ENCODE peak calls at places on chromosome 13, in ten cellular contexts. One of them, this sample, is unnamed.

GRCh38 chr13:54637377-54637776 is 1608.8 kb downstream of the OLFM4 start:
- DNase-seq in epithelial cell of proximal tubule: peak; percentile 1
- DNase-seq in mucosa of descending colon: no peak
- DNase-seq in foreskin melanocyte: no peak
- DNase-seq in LHCN-M2: no peak
- DNase-seq in HFFc6: no peak
- DNase-seq in GM18507: no peak
- DNase-seq in left kidney: peak; percentile 10
- DNase-seq in T-helper 9 cell: no peak
- DNase-seq in HTR-8/SVneo: no peak
- DNase-seq in this sample: no peak

GRCh38 chr13:47545630-47546029 is 455.4 kb downstream of the SUCLA2 start:
- DNase-seq in epithelial cell of proximal tubule: no peak
- DNase-seq in mucosa of descending colon: no peak
- DNase-seq in foreskin melanocyte: peak; percentile 4
- DNase-seq in LHCN-M2: no peak
- DNase-seq in HFFc6: peak; percentile 1
- DNase-seq in GM18507: no peak
- DNase-seq in left kidney: no peak
- DNase-seq in T-helper 9 cell: no peak
- DNase-seq in HTR-8/SVneo: no peak
- DNase-seq in this sample: no peak

GRCh38 chr13:47067296-47067695 is 170.4 kb upstream of the HTR2A start:
- DNase-seq in epithelial cell of proximal tubule: no peak
- DNase-seq in mucosa of descending colon: no peak
- DNase-seq in foreskin melanocyte: no peak
- DNase-seq in LHCN-M2: peak; percentile 64
- DNase-seq in HFFc6: no peak
- DNase-seq in GM18507: no peak
- DNase-seq in left kidney: no peak
- DNase-seq in T-helper 9 cell: no peak
- DNase-seq in HTR-8/SVneo: no peak
- DNase-seq in this sample: no peak

GRCh38 chr13:97889803-97890202 is 63.7 kb upstream of the IPO5 start:
- DNase-seq in epithelial cell of proximal tubule: no peak
- DNase-seq in mucosa of descending colon: no peak
- DNase-seq in foreskin melanocyte: no peak
- DNase-seq in LHCN-M2: no peak
- DNase-seq in HFFc6: no peak
- DNase-seq in GM18507: no peak
- DNase-seq in left kidney: no peak
- DNase-seq in T-helper 9 cell: no peak
- DNase-seq in HTR-8/SVneo: no peak
- DNase-seq in this sample: no peak

GRCh38 chr13:46964789-46965527 is 68.1 kb upstream of the HTR2A start:
- DNase-seq in epithelial cell of proximal tubule: no peak
- DNase-seq in mucosa of descending colon: no peak
- DNase-seq in foreskin melanocyte: no peak
- DNase-seq in LHCN-M2: peak; percentile 94
- DNase-seq in HFFc6: peak; percentile 41
- DNase-seq in GM18507: no peak
- DNase-seq in left kidney: no peak
- DNase-seq in T-helper 9 cell: no peak
- DNase-seq in HTR-8/SVneo: no peak
- DNase-seq in this sample: no peak

GRCh38 chr13:113967729-113968462 is 6.0 kb downstream of the C13orf46 start:
- DNase-seq in epithelial cell of proximal tubule: no peak
- DNase-seq in mucosa of descending colon: no peak
- DNase-seq in foreskin melanocyte: no peak
- DNase-seq in LHCN-M2: no peak
- DNase-seq in HFFc6: no peak
- DNase-seq in GM18507: no peak
- DNase-seq in left kidney: no peak
- DNase-seq in T-helper 9 cell: no peak
- DNase-seq in HTR-8/SVneo: no peak
- DNase-seq in this sample: no peak

GRCh38 chr13:19561585-19561984 is 253 bp upstream of the TPTE2 start:
- DNase-seq in epithelial cell of proximal tubule: no peak
- DNase-seq in mucosa of descending colon: no peak
- DNase-seq in foreskin melanocyte: no peak
- DNase-seq in LHCN-M2: no peak
- DNase-seq in HFFc6: no peak
- DNase-seq in GM18507: no peak
- DNase-seq in left kidney: no peak
- DNase-seq in T-helper 9 cell: no peak
- DNase-seq in HTR-8/SVneo: no peak
- DNase-seq in this sample: no peak

GRCh38 chr13:44159633-44160279 is 213.9 kb upstream of the SERP2 start:
- DNase-seq in epithelial cell of proximal tubule: no peak
- DNase-seq in mucosa of descending colon: no peak
- DNase-seq in foreskin melanocyte: no peak
- DNase-seq in LHCN-M2: peak; percentile 51
- DNase-seq in HFFc6: no peak
- DNase-seq in GM18507: no peak
- DNase-seq in left kidney: no peak
- DNase-seq in T-helper 9 cell: no peak
- DNase-seq in HTR-8/SVneo: peak; percentile 9
- DNase-seq in this sample: no peak

GRCh38 chr13:64305246-64305645 is 2889.6 kb upstream of the PCDH20 start:
- DNase-seq in epithelial cell of proximal tubule: no peak
- DNase-seq in mucosa of descending colon: no peak
- DNase-seq in foreskin melanocyte: no peak
- DNase-seq in LHCN-M2: peak; percentile 18
- DNase-seq in HFFc6: peak; percentile 13
- DNase-seq in GM18507: no peak
- DNase-seq in left kidney: no peak
- DNase-seq in T-helper 9 cell: no peak
- DNase-seq in HTR-8/SVneo: no peak
- DNase-seq in this sample: no peak

GRCh38 chr13:51532736-51533197 is 51.5 kb upstream of the WDFY2 start:
- DNase-seq in epithelial cell of proximal tubule: no peak
- DNase-seq in mucosa of descending colon: no peak
- DNase-seq in foreskin melanocyte: no peak
- DNase-seq in LHCN-M2: peak; percentile 17
- DNase-seq in HFFc6: no peak
- DNase-seq in GM18507: no peak
- DNase-seq in left kidney: peak; percentile 9
- DNase-seq in T-helper 9 cell: no peak
- DNase-seq in HTR-8/SVneo: no peak
- DNase-seq in this sample: no peak

GRCh38 chr13:60721063-60721462 is 324.0 kb downstream of the TDRD3 start:
- DNase-seq in epithelial cell of proximal tubule: no peak
- DNase-seq in mucosa of descending colon: no peak
- DNase-seq in foreskin melanocyte: no peak
- DNase-seq in LHCN-M2: no peak
- DNase-seq in HFFc6: no peak
- DNase-seq in GM18507: no peak
- DNase-seq in left kidney: no peak
- DNase-seq in T-helper 9 cell: no peak
- DNase-seq in HTR-8/SVneo: no peak
- DNase-seq in this sample: no peak

GRCh38 chr13:48009298-48009697 is 8.2 kb upstream of the SUCLA2 start:
- DNase-seq in epithelial cell of proximal tubule: no peak
- DNase-seq in mucosa of descending colon: peak; percentile 22
- DNase-seq in foreskin melanocyte: peak; percentile 6
- DNase-seq in LHCN-M2: peak; percentile 76
- DNase-seq in HFFc6: peak; percentile 59
- DNase-seq in GM18507: no peak
- DNase-seq in left kidney: no peak
- DNase-seq in T-helper 9 cell: no peak
- DNase-seq in HTR-8/SVneo: peak; percentile 15
- DNase-seq in this sample: no peak

GRCh38 chr13:24124789-24125476 is 35.6 kb upstream of the SPATA13 start:
- DNase-seq in epithelial cell of proximal tubule: no peak
- DNase-seq in mucosa of descending colon: no peak
- DNase-seq in foreskin melanocyte: no peak
- DNase-seq in LHCN-M2: no peak
- DNase-seq in HFFc6: no peak
- DNase-seq in GM18507: peak; percentile 44
- DNase-seq in left kidney: no peak
- DNase-seq in T-helper 9 cell: no peak
- DNase-seq in HTR-8/SVneo: no peak
- DNase-seq in this sample: no peak

GRCh38 chr13:33119886-33120543 is 103.8 kb downstream of the KL start:
- DNase-seq in epithelial cell of proximal tubule: no peak
- DNase-seq in mucosa of descending colon: no peak
- DNase-seq in foreskin melanocyte: no peak
- DNase-seq in LHCN-M2: no peak
- DNase-seq in HFFc6: peak; percentile 81
- DNase-seq in GM18507: no peak
- DNase-seq in left kidney: no peak
- DNase-seq in T-helper 9 cell: no peak
- DNase-seq in HTR-8/SVneo: peak; percentile 35
- DNase-seq in this sample: no peak

GRCh38 chr13:23600100-23600499 is 29.9 kb downstream of the TNFRSF19 start:
- DNase-seq in epithelial cell of proximal tubule: no peak
- DNase-seq in mucosa of descending colon: no peak
- DNase-seq in foreskin melanocyte: no peak
- DNase-seq in LHCN-M2: no peak
- DNase-seq in HFFc6: no peak
- DNase-seq in GM18507: no peak
- DNase-seq in left kidney: no peak
- DNase-seq in T-helper 9 cell: no peak
- DNase-seq in HTR-8/SVneo: no peak
- DNase-seq in this sample: no peak

GRCh38 chr13:30431269-30431950 is 9.1 kb downstream of the UBE2L5 start:
- DNase-seq in epithelial cell of proximal tubule: no peak
- DNase-seq in mucosa of descending colon: no peak
- DNase-seq in foreskin melanocyte: no peak
- DNase-seq in LHCN-M2: peak; percentile 56
- DNase-seq in HFFc6: peak; percentile 21
- DNase-seq in GM18507: no peak
- DNase-seq in left kidney: no peak
- DNase-seq in T-helper 9 cell: no peak
- DNase-seq in HTR-8/SVneo: no peak
- DNase-seq in this sample: no peak

GRCh38 chr13:75255653-75256052 is 226.3 kb downstream of the TBC1D4 start:
- DNase-seq in epithelial cell of proximal tubule: no peak
- DNase-seq in mucosa of descending colon: no peak
- DNase-seq in foreskin melanocyte: no peak
- DNase-seq in LHCN-M2: no peak
- DNase-seq in HFFc6: no peak
- DNase-seq in GM18507: no peak
- DNase-seq in left kidney: no peak
- DNase-seq in T-helper 9 cell: no peak
- DNase-seq in HTR-8/SVneo: no peak
- DNase-seq in this sample: no peak

GRCh38 chr13:104106705-104107393 is 1040.6 kb upstream of the SLC10A2 start:
- DNase-seq in epithelial cell of proximal tubule: peak; percentile 26
- DNase-seq in mucosa of descending colon: no peak
- DNase-seq in foreskin melanocyte: peak; percentile 79
- DNase-seq in LHCN-M2: no peak
- DNase-seq in HFFc6: no peak
- DNase-seq in GM18507: no peak
- DNase-seq in left kidney: no peak
- DNase-seq in T-helper 9 cell: no peak
- DNase-seq in HTR-8/SVneo: no peak
- DNase-seq in this sample: no peak

GRCh38 chr13:50126378-50127016 is 111.3 kb downstream of the KCNRG start:
- DNase-seq in epithelial cell of proximal tubule: peak; percentile 39
- DNase-seq in mucosa of descending colon: peak; percentile 29
- DNase-seq in foreskin melanocyte: no peak
- DNase-seq in LHCN-M2: no peak
- DNase-seq in HFFc6: no peak
- DNase-seq in GM18507: no peak
- DNase-seq in left kidney: peak; percentile 77
- DNase-seq in T-helper 9 cell: peak; percentile 2
- DNase-seq in HTR-8/SVneo: no peak
- DNase-seq in this sample: no peak

GRCh38 chr13:30375436-30375835 is 46.9 kb upstream of the UBE2L5 start:
- DNase-seq in epithelial cell of proximal tubule: no peak
- DNase-seq in mucosa of descending colon: no peak
- DNase-seq in foreskin melanocyte: no peak
- DNase-seq in LHCN-M2: no peak
- DNase-seq in HFFc6: no peak
- DNase-seq in GM18507: no peak
- DNase-seq in left kidney: peak; percentile 12
- DNase-seq in T-helper 9 cell: no peak
- DNase-seq in HTR-8/SVneo: no peak
- DNase-seq in this sample: no peak

GRCh38 chr13:66508153-66508909 is 721.8 kb downstream of the PCDH9 start:
- DNase-seq in epithelial cell of proximal tubule: no peak
- DNase-seq in mucosa of descending colon: no peak
- DNase-seq in foreskin melanocyte: no peak
- DNase-seq in LHCN-M2: peak; percentile 30
- DNase-seq in HFFc6: no peak
- DNase-seq in GM18507: no peak
- DNase-seq in left kidney: no peak
- DNase-seq in T-helper 9 cell: no peak
- DNase-seq in HTR-8/SVneo: no peak
- DNase-seq in this sample: no peak

GRCh38 chr13:42153371-42153770 is 104.9 kb downstream of the DGKH start:
- DNase-seq in epithelial cell of proximal tubule: no peak
- DNase-seq in mucosa of descending colon: no peak
- DNase-seq in foreskin melanocyte: peak; percentile 10
- DNase-seq in LHCN-M2: no peak
- DNase-seq in HFFc6: no peak
- DNase-seq in GM18507: no peak
- DNase-seq in left kidney: no peak
- DNase-seq in T-helper 9 cell: no peak
- DNase-seq in HTR-8/SVneo: no peak
- DNase-seq in this sample: no peak

GRCh38 chr13:89380101-89380500 is 1708.9 kb downstream of the SLITRK5 start:
- DNase-seq in epithelial cell of proximal tubule: peak; percentile 79
- DNase-seq in mucosa of descending colon: peak; percentile 49
- DNase-seq in foreskin melanocyte: no peak
- DNase-seq in LHCN-M2: no peak
- DNase-seq in HFFc6: no peak
- DNase-seq in GM18507: no peak
- DNase-seq in left kidney: peak; percentile 9
- DNase-seq in T-helper 9 cell: no peak
- DNase-seq in HTR-8/SVneo: no peak
- DNase-seq in this sample: no peak

GRCh38 chr13:23790591-23791170 is 98.5 kb downstream of the MIPEP start:
- DNase-seq in epithelial cell of proximal tubule: no peak
- DNase-seq in mucosa of descending colon: no peak
- DNase-seq in foreskin melanocyte: peak; percentile 50
- DNase-seq in LHCN-M2: peak; percentile 98
- DNase-seq in HFFc6: peak; percentile 80
- DNase-seq in GM18507: no peak
- DNase-seq in left kidney: no peak
- DNase-seq in T-helper 9 cell: no peak
- DNase-seq in HTR-8/SVneo: no peak
- DNase-seq in this sample: no peak

GRCh38 chr13:39597828-39598227 is 5.2 kb downstream of the LHFPL6 start:
- DNase-seq in epithelial cell of proximal tubule: no peak
- DNase-seq in mucosa of descending colon: no peak
- DNase-seq in foreskin melanocyte: no peak
- DNase-seq in LHCN-M2: peak; percentile 44
- DNase-seq in HFFc6: no peak
- DNase-seq in GM18507: no peak
- DNase-seq in left kidney: peak; percentile 15
- DNase-seq in T-helper 9 cell: no peak
- DNase-seq in HTR-8/SVneo: no peak
- DNase-seq in this sample: no peak

GRCh38 chr13:80558074-80558473 is 217.1 kb upstream of the SPRY2 start:
- DNase-seq in epithelial cell of proximal tubule: peak; percentile 53
- DNase-seq in mucosa of descending colon: no peak
- DNase-seq in foreskin melanocyte: no peak
- DNase-seq in LHCN-M2: no peak
- DNase-seq in HFFc6: no peak
- DNase-seq in GM18507: no peak
- DNase-seq in left kidney: no peak
- DNase-seq in T-helper 9 cell: no peak
- DNase-seq in HTR-8/SVneo: no peak
- DNase-seq in this sample: no peak

GRCh38 chr13:74000906-74001305 is 133.3 kb downstream of the KLF12 start:
- DNase-seq in epithelial cell of proximal tubule: no peak
- DNase-seq in mucosa of descending colon: no peak
- DNase-seq in foreskin melanocyte: no peak
- DNase-seq in LHCN-M2: no peak
- DNase-seq in HFFc6: no peak
- DNase-seq in GM18507: no peak
- DNase-seq in left kidney: no peak
- DNase-seq in T-helper 9 cell: no peak
- DNase-seq in HTR-8/SVneo: no peak
- DNase-seq in this sample: no peak

GRCh38 chr13:23681253-23681652 is 111.0 kb downstream of the TNFRSF19 start:
- DNase-seq in epithelial cell of proximal tubule: peak; percentile 83
- DNase-seq in mucosa of descending colon: no peak
- DNase-seq in foreskin melanocyte: no peak
- DNase-seq in LHCN-M2: peak; percentile 53
- DNase-seq in HFFc6: no peak
- DNase-seq in GM18507: no peak
- DNase-seq in left kidney: peak; percentile 61
- DNase-seq in T-helper 9 cell: no peak
- DNase-seq in HTR-8/SVneo: no peak
- DNase-seq in this sample: no peak

This sample was measured in CD4-positive, alpha-beta T cell.